ENCODE peak calls at places on chromosomes 7 and 10, in six cellular contexts. One of them, this sample, is unnamed.

GRCh38 chr7:47143344-47143743 is 438.6 kb downstream of the TNS3 start:
- DNase-seq in A549: no peak
- DNase-seq in GM23248: peak; percentile 88
- DNase-seq in aorta: no peak
- DNase-seq in GM12878: no peak
- DNase-seq in heart right ventricle: no peak
- DNase-seq in this sample: no peak

GRCh38 chr10:42754155-42755027 is 28.2 kb upstream of the BMS1 start:
- DNase-seq in GM12878: no peak
- DNase-seq in aorta: peak; percentile 84
- DNase-seq in heart right ventricle: peak; percentile 58
- DNase-seq in A549: no peak
- DNase-seq in GM23248: peak; percentile 40
- DNase-seq in this sample: no peak

GRCh38 chr7:4247106-4247876 is 434.8 kb upstream of the FOXK1 start:
- DNase-seq in aorta: peak; percentile 59
- DNase-seq in GM12878: no peak
- DNase-seq in heart right ventricle: no peak
- DNase-seq in A549: no peak
- DNase-seq in GM23248: no peak
- DNase-seq in this sample: no peak

GRCh38 chr10:103936022-103936421 is 18.0 kb upstream of the STN1 start:
- DNase-seq in heart right ventricle: no peak
- DNase-seq in GM23248: no peak
- DNase-seq in A549: no peak
- DNase-seq in GM12878: no peak
- DNase-seq in aorta: no peak
- DNase-seq in this sample: no peak

GRCh38 chr7:3805151-3805550 is 504.1 kb downstream of the SDK1 start:
- DNase-seq in GM23248: no peak
- DNase-seq in aorta: no peak
- DNase-seq in A549: peak; percentile 7
- DNase-seq in heart right ventricle: no peak
- DNase-seq in GM12878: no peak
- DNase-seq in this sample: no peak

GRCh38 chr10:68239069-68239468 is 7.2 kb upstream of the ATOH7 start:
- DNase-seq in GM12878: no peak
- DNase-seq in aorta: no peak
- DNase-seq in GM23248: no peak
- DNase-seq in heart right ventricle: no peak
- DNase-seq in A549: no peak
- DNase-seq in this sample: no peak

GRCh38 chr7:6012355-6013104 is 3.5 kb downstream of the AIMP2 start:
- DNase-seq in GM12878: no peak
- DNase-seq in heart right ventricle: no peak
- DNase-seq in GM23248: peak; percentile 55
- DNase-seq in A549: no peak
- DNase-seq in aorta: no peak
- DNase-seq in this sample: peak; percentile 36

GRCh38 chr7:158301221-158301620 is 286.4 kb downstream of the PTPRN2 start:
- DNase-seq in GM12878: no peak
- DNase-seq in aorta: no peak
- DNase-seq in A549: no peak
- DNase-seq in heart right ventricle: no peak
- DNase-seq in GM23248: no peak
- DNase-seq in this sample: no peak

GRCh38 chr7:132933076-132933466 is 148.8 kb downstream of the CHCHD3 start:
- DNase-seq in GM12878: no peak
- DNase-seq in A549: no peak
- DNase-seq in aorta: no peak
- DNase-seq in heart right ventricle: no peak
- DNase-seq in GM23248: peak; percentile 71
- DNase-seq in this sample: no peak

GRCh38 chr10:77636967-77637473 is 588 bp downstream of the KCNMA1 start:
- DNase-seq in heart right ventricle: no peak
- DNase-seq in A549: no peak
- DNase-seq in GM23248: peak; percentile 48
- DNase-seq in GM12878: no peak
- DNase-seq in aorta: peak; percentile 81
- DNase-seq in this sample: no peak

GRCh38 chr7:2544541-2545188 is 10.7 kb downstream of the BRAT1 start:
- DNase-seq in heart right ventricle: no peak
- DNase-seq in GM12878: no peak
- DNase-seq in A549: no peak
- DNase-seq in aorta: no peak
- DNase-seq in GM23248: no peak
- DNase-seq in this sample: no peak

GRCh38 chr7:116420003-116420402 is 79.5 kb upstream of the CAV2 start:
- DNase-seq in heart right ventricle: no peak
- DNase-seq in A549: no peak
- DNase-seq in aorta: no peak
- DNase-seq in GM23248: no peak
- DNase-seq in GM12878: no peak
- DNase-seq in this sample: no peak

GRCh38 chr7:8564296-8564695 is 130.9 kb downstream of the NXPH1 start:
- DNase-seq in heart right ventricle: no peak
- DNase-seq in GM23248: no peak
- DNase-seq in A549: no peak
- DNase-seq in aorta: no peak
- DNase-seq in GM12878: no peak
- DNase-seq in this sample: no peak

GRCh38 chr7:159227433-159227832 is 82.8 kb upstream of the VIPR2 start:
- DNase-seq in A549: no peak
- DNase-seq in GM12878: no peak
- DNase-seq in aorta: no peak
- DNase-seq in GM23248: no peak
- DNase-seq in heart right ventricle: no peak
- DNase-seq in this sample: no peak

GRCh38 chr10:96089670-96090462 is 40.2 kb upstream of the ZNF518A start:
- DNase-seq in A549: peak; percentile 98
- DNase-seq in GM23248: peak; percentile 97
- DNase-seq in aorta: peak; percentile 98
- DNase-seq in GM12878: peak; percentile 84
- DNase-seq in heart right ventricle: peak; percentile 93
- DNase-seq in this sample: peak; percentile 95

GRCh38 chr7:22325671-22326070 is 31.3 kb downstream of the RAPGEF5 start:
- DNase-seq in GM12878: no peak
- DNase-seq in heart right ventricle: no peak
- DNase-seq in A549: no peak
- DNase-seq in aorta: no peak
- DNase-seq in GM23248: no peak
- DNase-seq in this sample: no peak

GRCh38 chr10:80473096-80473657 is 19.1 kb downstream of the TSPAN14 start:
- DNase-seq in A549: no peak
- DNase-seq in heart right ventricle: no peak
- DNase-seq in GM23248: no peak
- DNase-seq in aorta: no peak
- DNase-seq in GM12878: no peak
- DNase-seq in this sample: no peak

GRCh38 chr10:31604141-31604540 is 285.1 kb downstream of the ZEB1 start:
- DNase-seq in heart right ventricle: peak; percentile 27
- DNase-seq in A549: no peak
- DNase-seq in GM12878: no peak
- DNase-seq in aorta: no peak
- DNase-seq in GM23248: peak; percentile 37
- DNase-seq in this sample: no peak

GRCh38 chr10:124639646-124640045 is 104.5 kb downstream of the FAM53B start:
- DNase-seq in GM12878: no peak
- DNase-seq in heart right ventricle: peak; percentile 5
- DNase-seq in aorta: no peak
- DNase-seq in GM23248: no peak
- DNase-seq in A549: no peak
- DNase-seq in this sample: no peak

GRCh38 chr10:7872041-7872442 is 53.7 kb downstream of the TAF3 start:
- DNase-seq in A549: peak; percentile 31
- DNase-seq in GM23248: peak; percentile 44
- DNase-seq in GM12878: no peak
- DNase-seq in heart right ventricle: no peak
- DNase-seq in aorta: no peak
- DNase-seq in this sample: no peak

GRCh38 chr7:39073432-39073831 is 95.7 kb downstream of the POU6F2 start:
- DNase-seq in aorta: no peak
- DNase-seq in GM12878: no peak
- DNase-seq in A549: no peak
- DNase-seq in heart right ventricle: no peak
- DNase-seq in GM23248: peak; percentile 5
- DNase-seq in this sample: no peak

GRCh38 chr7:137590686-137591255 is 247.2 kb upstream of the PTN start:
- DNase-seq in GM23248: no peak
- DNase-seq in heart right ventricle: no peak
- DNase-seq in aorta: no peak
- DNase-seq in A549: no peak
- DNase-seq in GM12878: no peak
- DNase-seq in this sample: no peak

GRCh38 chr7:159144756-159145543 is at the start of gene VIPR2:
- DNase-seq in heart right ventricle: peak; percentile 50
- DNase-seq in GM12878: no peak
- DNase-seq in aorta: peak; percentile 82
- DNase-seq in A549: no peak
- DNase-seq in GM23248: no peak
- DNase-seq in this sample: no peak

GRCh38 chr7:2632717-2633537 is 1.1 kb downstream of the TTYH3 start:
- DNase-seq in GM23248: peak; percentile 80
- DNase-seq in A549: peak; percentile 63
- DNase-seq in aorta: peak; percentile 87
- DNase-seq in heart right ventricle: peak; percentile 70
- DNase-seq in GM12878: no peak
- DNase-seq in this sample: peak; percentile 52

GRCh38 chr10:116451956-116452720 is 24.5 kb downstream of the PNLIPRP3 start:
- DNase-seq in heart right ventricle: no peak
- DNase-seq in GM12878: no peak
- DNase-seq in GM23248: no peak
- DNase-seq in aorta: no peak
- DNase-seq in A549: no peak
- DNase-seq in this sample: no peak

GRCh38 chr7:115024276-115024675 is 102.4 kb downstream of the MDFIC start:
- DNase-seq in GM12878: no peak
- DNase-seq in aorta: no peak
- DNase-seq in heart right ventricle: no peak
- DNase-seq in A549: no peak
- DNase-seq in GM23248: no peak
- DNase-seq in this sample: no peak

GRCh38 chr10:113493943-113494342 is 58.9 kb upstream of the HABP2 start:
- DNase-seq in aorta: no peak
- DNase-seq in GM12878: no peak
- DNase-seq in GM23248: peak; percentile 76
- DNase-seq in heart right ventricle: no peak
- DNase-seq in A549: peak; percentile 7
- DNase-seq in this sample: no peak

GRCh38 chr7:49037348-49038210 is 113.2 kb downstream of the CDC14C start:
- DNase-seq in heart right ventricle: no peak
- DNase-seq in GM12878: no peak
- DNase-seq in A549: no peak
- DNase-seq in aorta: no peak
- DNase-seq in GM23248: no peak
- DNase-seq in this sample: no peak

GRCh38 chr10:44818721-44819127 is 92.4 kb upstream of the TMEM72 start:
- DNase-seq in GM23248: no peak
- DNase-seq in A549: no peak
- DNase-seq in GM12878: no peak
- DNase-seq in heart right ventricle: no peak
- DNase-seq in aorta: no peak
- DNase-seq in this sample: no peak

GRCh38 chr10:81068446-81068845 is 530.7 kb downstream of the SH2D4B start:
- DNase-seq in heart right ventricle: no peak
- DNase-seq in A549: no peak
- DNase-seq in GM23248: no peak
- DNase-seq in aorta: no peak
- DNase-seq in GM12878: no peak
- DNase-seq in this sample: no peak

GRCh38 chr10:132188331-132188730 is 1.6 kb downstream of the DPYSL4 start:
- DNase-seq in GM23248: peak; percentile 14
- DNase-seq in GM12878: no peak
- DNase-seq in heart right ventricle: no peak
- DNase-seq in aorta: no peak
- DNase-seq in A549: no peak
- DNase-seq in this sample: no peak
- H3K4me3 ChIP-seq in GM23248: no peak overlapping the region
- H3K4me3 ChIP-seq in GM12878: no peak overlapping the region
- H3K4me3 ChIP-seq in heart right ventricle: peak overlapping the region; percentile 48
- H3K4me3 ChIP-seq in aorta: no peak overlapping the region
- H3K4me3 ChIP-seq in A549: no peak overlapping the region
- H3K4me3 ChIP-seq in this sample: no peak overlapping the region

GRCh38 chr10:71213127-71213616 is 802 bp downstream of the UNC5B start:
- DNase-seq in GM12878: no peak
- DNase-seq in A549: peak; percentile 75
- DNase-seq in heart right ventricle: peak; percentile 50
- DNase-seq in aorta: peak; percentile 82
- DNase-seq in GM23248: peak; percentile 88
- DNase-seq in this sample: peak; percentile 52
- H3K4me1 ChIP-seq in GM12878: no peaks in the 10 kb centered on the region
- H3K4me1 ChIP-seq in A549: peaks cover 22% of the 10 kb centered on the region
- H3K4me1 ChIP-seq in heart right ventricle: peaks cover 63% of the 10 kb centered on the region
- H3K4me1 ChIP-seq in aorta: peaks cover 3% of the 10 kb centered on the region
- H3K4me1 ChIP-seq in GM23248: peaks cover 8% of the 10 kb centered on the region
- H3K4me1 ChIP-seq in this sample: no peaks in the 10 kb centered on the region

DNA sequence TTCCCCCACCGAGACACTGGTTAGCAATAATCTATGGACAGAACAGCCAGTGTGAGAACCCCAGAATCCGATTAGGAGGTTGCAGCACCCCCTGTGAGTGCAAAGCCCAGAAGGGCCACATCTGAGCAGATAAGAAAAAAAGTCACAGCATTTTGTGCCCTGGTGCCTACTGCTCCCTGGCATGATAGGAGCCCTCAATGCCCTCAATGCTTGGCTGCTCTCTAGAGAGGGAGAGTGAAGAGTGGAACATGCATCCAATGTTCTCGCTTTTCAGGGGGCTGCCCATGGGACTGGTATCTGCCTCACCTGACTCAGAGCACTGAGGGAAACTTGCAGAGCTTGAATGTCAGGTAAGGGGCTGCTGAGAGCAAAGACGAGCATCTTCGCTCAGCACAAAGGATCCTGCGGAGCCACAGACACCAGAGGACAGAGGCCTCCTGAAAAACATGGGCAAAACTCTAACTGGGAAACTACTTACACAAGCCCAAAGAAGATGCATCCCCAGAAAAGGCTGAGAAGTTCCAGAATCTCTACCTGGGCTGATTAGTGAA is 98.0 kb upstream of the FAM20C start:
- DNase-seq in GM23248: no peak
- DNase-seq in GM12878: no peak
- DNase-seq in aorta: no peak
- DNase-seq in A549: no peak
- DNase-seq in heart right ventricle: no peak
- DNase-seq in this sample: no peak
- H3K27ac ChIP-seq in GM23248: no peak overlapping the region
- H3K27ac ChIP-seq in GM12878: no peak overlapping the region
- H3K27ac ChIP-seq in aorta: no peak overlapping the region
- H3K27ac ChIP-seq in A549: no peak overlapping the region
- H3K27ac ChIP-seq in heart right ventricle: no peak overlapping the region
- H3K27ac ChIP-seq in this sample: no peak overlapping the region

DNA sequence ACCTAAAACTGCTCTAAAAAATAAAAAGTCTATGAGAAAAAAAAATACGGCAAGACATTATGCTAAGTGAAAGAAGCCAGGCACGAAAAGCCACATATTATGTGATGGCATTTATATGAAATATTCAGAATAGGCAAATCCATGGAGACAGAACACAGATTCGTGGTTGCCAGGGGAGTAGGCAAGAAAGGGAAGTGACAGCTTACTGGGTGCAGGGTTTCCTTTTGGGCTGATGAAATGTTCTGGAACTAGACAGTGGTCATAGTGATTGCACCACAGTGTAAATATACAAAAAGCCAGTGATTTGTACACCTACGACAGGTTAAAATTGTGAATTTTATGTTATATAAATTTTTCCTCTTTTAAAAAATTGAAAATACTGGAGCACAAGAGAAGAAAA is 41.4 kb upstream of the GLI3 start:
- DNase-seq in GM12878: no peak
- DNase-seq in GM23248: no peak
- DNase-seq in aorta: no peak
- DNase-seq in A549: no peak
- DNase-seq in heart right ventricle: no peak
- DNase-seq in this sample: no peak
- H3K4me3 ChIP-seq in GM12878: no peak overlapping the region
- H3K4me3 ChIP-seq in GM23248: no peak overlapping the region
- H3K4me3 ChIP-seq in aorta: no peak overlapping the region
- H3K4me3 ChIP-seq in A549: no peak overlapping the region
- H3K4me3 ChIP-seq in heart right ventricle: no peak overlapping the region
- H3K4me3 ChIP-seq in this sample: no peak overlapping the region

This sample was measured in lung.